ENCODE peak calls at places on chromosomes 16 and 17, in four cellular contexts. Z is IMR-90, A is GM12878, H is K562. T is an unnamed sample.

GRCh38 chr16:27330542-27330941 is 16.8 kb downstream of the IL4R start:
- DNase-seq in Z (peak), A (no peak), H (no peak), T (peak)

GRCh38 chr16:87560428-87561199 is 41.7 kb upstream of the JPH3 start:
- DNase-seq in H (peak), A (no peak), Z (no peak), T (no peak)

GRCh38 chr16:84928679-84929420 is 82.5 kb downstream of the ZDHHC7 start:
- DNase-seq in Z (peak), A (no peak), H (peak), T (no peak)

GRCh38 chr17:41483991-41484826 is 3.3 kb upstream of the KRT35 start:
- DNase-seq in A (no peak), H (peak), Z (peak), T (no peak)

GRCh38 chr16:84166796-84167695 is 19.8 kb downstream of the TAF1C start:
- DNase-seq in Z (no peak), H (no peak), A (peak), T (no peak)

GRCh38 chr16:27639588-27640276 is 89.8 kb downstream of the KATNIP start:
- DNase-seq in Z (peak), H (peak), A (peak), T (peak)

GRCh38 chr16:68643847-68644246 is 1.3 kb upstream of the CDH3 start:
- DNase-seq in A (no peak), H (no peak), Z (no peak), T (no peak)

GRCh38 chr16:62549875-62550274 is 513.6 kb upstream of the CDH8 start:
- DNase-seq in H (no peak), A (no peak), Z (no peak), T (no peak)

GRCh38 chr16:20904507-20905079 is 4.0 kb downstream of the LYRM1 start:
- DNase-seq in Z (peak), A (peak), H (no peak), T (peak)

GRCh38 chr17:47847341-47848197 is 3.4 kb downstream of the SP6 start:
- DNase-seq in A (no peak), H (no peak), Z (no peak), T (no peak)

GRCh38 chr17:55513885-55514590 is 2.8 kb upstream of the SMIM36 start:
- DNase-seq in Z (peak), A (peak), H (peak), T (peak)

GRCh38 chr16:5560084-5560483 is 462.5 kb upstream of the EEF2KMT start:
- DNase-seq in H (peak), A (no peak), Z (no peak), T (no peak)

GRCh38 chr16:48117217-48118105 is 38.3 kb downstream of the ABCC12 start:
- DNase-seq in A (no peak), Z (no peak), H (peak), T (peak)

GRCh38 chr17:42530952-42531454 is 5.0 kb upstream of the NAGLU start:
- DNase-seq in H (no peak), A (no peak), Z (no peak), T (no peak)

GRCh38 chr17:68391561-68392268 is 65.6 kb downstream of the WIPI1 start:
- DNase-seq in A (no peak), H (no peak), Z (no peak), T (no peak)

GRCh38 chr17:37239690-37240344 is 136.0 kb upstream of the C17orf78 start:
- DNase-seq in H (peak), Z (peak), A (no peak), T (peak)

GRCh38 chr16:70638814-70639792 is 7.3 kb upstream of the IL34 start:
- DNase-seq in Z (peak), H (no peak), A (no peak), T (no peak)

GRCh38 chr17:55163408-55163807 is 101.4 kb upstream of the HLF start:
- DNase-seq in H (no peak), A (no peak), Z (no peak), T (no peak)

GRCh38 chr17:41666336-41666680 is 22.4 kb upstream of the EIF1 start:
- DNase-seq in Z (peak), H (peak), A (peak), T (peak)

GRCh38 chr16:86751081-86752030 is 173.0 kb downstream of the FOXL1 start:
- DNase-seq in A (no peak), H (no peak), Z (peak), T (peak)

GRCh38 chr17:27456681-27457404 is 595 bp downstream of the KSR1 start:
- DNase-seq in H (peak), A (no peak), Z (no peak), T (no peak)

GRCh38 chr17:14760212-14760611 is 459.3 kb downstream of the HS3ST3B1 start:
- DNase-seq in A (no peak), Z (no peak), H (no peak), T (no peak)

GRCh38 chr17:55690105-55690508 is 32.6 kb downstream of the TMEM100 start:
- DNase-seq in H (no peak), Z (no peak), A (no peak), T (no peak)

GRCh38 chr16:526181-527014 is 1.1 kb upstream of the CAPN15 start:
- DNase-seq in A (no peak), Z (peak), H (peak), T (no peak)

GRCh38 chr16:66344533-66345145 is 21.9 kb upstream of the CDH5 start:
- DNase-seq in Z (peak), H (peak), A (no peak), T (peak)

GRCh38 chr17:42682400-42683384 is at the start of gene CNTNAP1:
- DNase-seq in A (no peak), H (no peak), Z (peak), T (peak)

GRCh38 chr17:37640016-37640415 is 3.2 kb downstream of the DDX52 start:
- DNase-seq in H (peak), Z (no peak), A (no peak), T (peak)

GRCh38 chr17:49515196-49515770 is 20.2 kb downstream of the NGFR start:
- DNase-seq in A (peak), H (peak), Z (peak), T (no peak)

GRCh38 chr16:31440511-31441184 is 1.9 kb downstream of the ZNF843 start:
- DNase-seq in H (no peak), A (no peak), Z (no peak), T (no peak)

GRCh38 chr17:78558181-78558850 is 18.9 kb downstream of the DNAH17 start:
- DNase-seq in A (no peak), Z (no peak), H (no peak), T (no peak)
- H2AFZ ChIP-seq in A (no peak), Z (no peak), H (no peak), T (no peak)

GRCh38 chr17:12627776-12628491 is 37.8 kb upstream of the MYOCD start:
- DNase-seq in A (no peak), Z (peak), H (no peak), T (no peak)
- H3K4me3 ChIP-seq in A (no peak), Z (no peak), H (no peak), T (no peak)

GRCh38 chr16:89397331-89397861 is 93.0 kb downstream of the ANKRD11 start:
- DNase-seq in Z (no peak), A (no peak), H (no peak), T (no peak)

GRCh38 chr16:89396156-89396555 is 94.2 kb downstream of the ANKRD11 start:
- DNase-seq in A (no peak), Z (no peak), H (no peak), T (no peak)

GRCh38 chr16:89393731-89394406 is 96.5 kb downstream of the ANKRD11 start:
- DNase-seq in Z (no peak), H (no peak), A (no peak), T (peak)

GRCh38 chr16:89392881-89393730 is 97.3 kb downstream of the ANKRD11 start:
- DNase-seq in A (no peak), H (no peak), Z (no peak), T (no peak)

DNA sequence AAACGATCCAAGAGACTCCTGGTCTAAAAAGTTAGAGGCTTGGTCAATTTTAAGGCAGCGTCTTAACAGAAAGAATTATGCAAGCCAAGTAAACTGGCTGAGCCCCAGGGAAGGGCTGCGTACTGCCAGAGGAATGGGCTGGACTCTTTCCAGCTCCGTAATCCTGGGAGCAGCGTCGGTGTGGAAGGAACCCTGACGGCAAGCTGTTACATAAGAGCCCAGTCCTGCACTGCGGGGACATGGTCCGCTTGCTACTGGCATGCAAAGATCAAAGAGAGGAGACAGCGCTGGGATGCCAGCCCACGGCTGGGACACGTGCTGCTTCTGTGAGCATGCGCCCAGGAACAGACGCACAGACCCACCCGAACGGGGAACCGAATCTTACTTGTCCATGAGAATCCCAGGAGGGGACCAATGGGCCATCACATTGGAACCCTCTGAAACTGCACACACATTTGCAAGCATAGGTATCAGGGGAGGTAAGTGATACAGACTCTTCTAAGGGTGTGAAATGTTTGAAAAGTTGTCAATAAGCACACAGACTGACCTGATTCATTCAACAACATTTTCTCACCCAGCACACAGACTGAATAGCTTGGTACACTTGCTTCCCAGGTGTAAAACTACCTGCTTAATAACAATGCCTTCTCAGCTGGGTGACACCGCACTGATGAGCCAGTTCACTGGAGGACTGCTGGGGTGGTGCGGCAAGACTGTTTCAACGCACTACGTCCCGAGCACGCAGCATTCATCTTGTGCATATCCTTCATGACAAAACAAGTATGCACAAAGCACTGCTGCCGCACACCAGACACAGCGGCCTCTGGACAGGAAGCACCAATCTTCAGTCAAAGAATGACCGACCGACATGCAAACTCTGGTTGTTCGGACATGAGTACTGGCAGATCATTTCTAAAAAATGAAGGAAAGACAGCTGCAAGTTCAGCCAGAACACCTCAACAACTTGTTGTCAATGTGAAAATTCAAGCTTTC is 94.9 kb downstream of the ANKRD11 start:
- DNase-seq in A (no peak), Z (peak), H (no peak), T (peak)
- TF ChIP-seq FOS in A (no peak), Z (peak), H (no peak), T (no peak)

GRCh38 chr17:67375054-67375427 is 2.0 kb upstream of the PITPNC1 start:
- DNase-seq in H (no peak), Z (no peak), A (no peak), T (no peak)

GRCh38 chr17:67376509-67376891 is 581 bp upstream of the PITPNC1 start:
- DNase-seq in Z (peak), A (no peak), H (no peak), T (no peak)

GRCh38 chr17:67372751-67373150 is 4.3 kb upstream of the PITPNC1 start:
- DNase-seq in H (no peak), Z (no peak), A (no peak), T (no peak)

GRCh38 chr17:67375761-67376160 is 1.3 kb upstream of the PITPNC1 start:
- DNase-seq in A (no peak), H (no peak), Z (no peak), T (no peak)

DNA sequence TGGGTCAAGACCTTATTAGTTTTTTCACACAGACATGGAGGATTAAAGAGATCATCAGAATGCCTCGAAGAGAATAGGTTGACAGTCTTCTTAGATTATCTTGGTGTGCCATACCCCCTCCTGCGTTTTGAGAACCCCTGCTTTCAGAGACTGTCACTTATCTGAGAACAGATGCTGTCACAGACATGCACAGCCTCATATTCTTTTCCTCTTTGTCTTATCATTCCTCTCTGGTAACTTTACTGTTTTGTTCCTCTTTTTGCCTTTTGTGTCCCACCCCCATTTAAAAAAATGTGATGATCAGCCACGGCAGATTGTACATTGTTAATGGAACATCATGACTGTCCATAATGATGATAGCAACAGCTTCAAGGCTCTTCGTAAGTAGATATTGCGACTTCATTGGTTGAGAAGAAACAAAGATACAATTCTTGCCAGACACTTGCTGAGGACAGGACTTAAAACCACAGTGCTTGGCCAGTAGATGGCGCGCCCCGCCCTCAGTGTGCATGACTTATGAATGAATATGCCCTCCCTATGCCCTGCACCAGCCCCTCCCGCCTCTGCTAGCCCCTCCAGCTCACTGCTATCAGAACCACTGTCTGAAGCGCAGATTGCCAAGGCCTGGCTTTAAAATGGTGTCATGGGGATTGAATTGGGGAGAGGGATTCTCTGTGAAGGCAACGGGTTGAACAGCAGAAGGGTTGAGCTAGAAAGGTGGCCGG is 2.6 kb upstream of the PITPNC1 start:
- DNase-seq in H (peak), A (no peak), Z (peak), T (peak)
- H2AFZ ChIP-seq in H (peak), A (peak), Z (peak), T (peak)

GRCh38 chr17:18626152-18626870 is 17.9 kb downstream of the TBC1D28 start:
- DNase-seq in Z (no peak), H (no peak), A (no peak), T (peak)
- H3K4me3 ChIP-seq in Z (no peak), H (no peak), A (peak), T (no peak)

GRCh38 chr17:81368623-81369022 is 26.6 kb upstream of the BAHCC1 start:
- DNase-seq in H (no peak), A (no peak), Z (no peak), T (no peak)

GRCh38 chr17:81365601-81366585 is 29.4 kb upstream of the BAHCC1 start:
- DNase-seq in Z (peak), H (peak), A (peak), T (peak)

GRCh38 chr17:81366648-81367047 is 28.6 kb upstream of the BAHCC1 start:
- DNase-seq in Z (no peak), A (no peak), H (no peak), T (no peak)

GRCh38 chr17:81368161-81368560 is 27.1 kb upstream of the BAHCC1 start:
- DNase-seq in Z (no peak), H (no peak), A (no peak), T (no peak)

DNA sequence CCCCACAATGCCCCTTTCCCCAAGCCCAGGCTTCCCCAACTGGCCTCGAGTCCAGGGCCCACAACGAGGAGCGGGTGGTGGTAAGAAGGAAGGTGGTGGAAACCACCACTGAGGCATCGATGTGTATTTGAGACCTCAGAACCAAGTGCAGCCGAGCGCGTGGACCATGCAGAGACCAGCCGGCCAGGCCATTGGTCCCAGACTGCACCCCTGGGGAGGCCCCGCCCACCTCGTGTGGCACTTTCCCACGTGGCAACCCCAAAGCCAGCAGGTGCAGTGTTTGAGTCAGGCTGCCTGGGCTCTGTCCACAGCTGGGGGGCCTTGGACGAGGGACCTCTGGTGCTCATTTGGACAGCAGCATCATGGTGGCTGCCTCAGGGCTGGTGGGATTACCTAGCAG is 28.1 kb upstream of the BAHCC1 start:
- DNase-seq in A (no peak), Z (no peak), H (no peak), T (no peak)
- TF ChIP-seq FOS in A (no peak), Z (no peak), H (no peak), T (no peak)